ENCODE peak calls at places on chromosomes 7 and 10, in eight cellular contexts. E is ACHN; Z is GF-D8; N is activated naive CD8-positive, alpha-beta T cell treated with anti-CD3 and anti-CD28 coated beads for 36 hours; F is A549; G is T-cell; K is effector memory CD4-positive, alpha-beta T cell; Q is posterior cingulate gyrus. M is an unnamed sample.

GRCh38 chr10:28180654-28181053 is 122.2 kb downstream of the MPP7 start:
- DNase-seq in K (no peak), Z (no peak), F (no peak), E (no peak), G (no peak), Q (no peak), N (no peak), M (no peak)

GRCh38 chr10:132283604-132284382 is 24.0 kb downstream of the STK32C start:
- DNase-seq in Z (no peak), Q (peak; percentile 92), F (no peak), E (no peak), N (no peak), G (no peak), K (no peak), M (no peak)

GRCh38 chr10:16653223-16653622 is 131.5 kb upstream of the C1QL3 start:
- DNase-seq in Z (no peak), F (no peak), Q (no peak), K (no peak), N (no peak), E (no peak), G (no peak), M (no peak)

GRCh38 chr10:133100706-133101463 is 13.2 kb downstream of the ADGRA1 start:
- DNase-seq in K (no peak), G (no peak), Z (no peak), E (no peak), F (peak; percentile 28), Q (peak; percentile 93), N (peak; percentile 46), M (no peak)

GRCh38 chr10:76352300-76352699 is 920.9 kb downstream of the LRMDA start:
- DNase-seq in E (peak; percentile 57), G (no peak), Q (no peak), F (peak; percentile 62), N (no peak), Z (no peak), K (no peak), M (no peak)

GRCh38 chr10:6200588-6201510 is 1.9 kb upstream of the PFKFB3 start:
- DNase-seq in K (no peak), Z (no peak), Q (no peak), E (peak; percentile 22), G (peak; percentile 29), N (peak; percentile 56), F (peak; percentile 33), M (peak; percentile 48)

GRCh38 chr7:99380823-99381663 is 6.5 kb downstream of the ARPC1B start:
- DNase-seq in N (peak; percentile 90), G (peak; percentile 67), F (no peak), K (peak; percentile 92), E (no peak), Z (peak; percentile 12), Q (no peak), M (no peak)

GRCh38 chr7:1359681-1360485 is 99.4 kb downstream of the MICALL2 start:
- DNase-seq in N (no peak), G (no peak), Z (no peak), F (no peak), E (no peak), Q (peak; percentile 75), K (no peak), M (no peak)

GRCh38 chr7:146028251-146028750 is 88.3 kb upstream of the CNTNAP2 start:
- DNase-seq in Q (no peak), G (no peak), Z (no peak), F (no peak), E (no peak), K (no peak), N (no peak), M (no peak)

GRCh38 chr10:125035136-125035535 is 93.2 kb downstream of the ZRANB1 start:
- DNase-seq in Z (no peak), K (no peak), G (no peak), F (peak; percentile 40), E (peak; percentile 79), Q (no peak), N (no peak), M (no peak)

GRCh38 chr10:104321716-104322415 is 16.4 kb downstream of the ITPRIP start:
- DNase-seq in K (no peak), E (no peak), Z (no peak), G (no peak), N (no peak), F (no peak), Q (no peak), M (peak; percentile 7)

GRCh38 chr10:78432582-78432981 is 398.9 kb downstream of the RPS24 start:
- DNase-seq in E (no peak), G (no peak), K (no peak), F (no peak), N (no peak), Q (no peak), Z (no peak), M (no peak)

GRCh38 chr10:127485153-127485857 is 63.8 kb upstream of the NPS start:
- DNase-seq in N (no peak), E (peak; percentile 71), Z (no peak), Q (no peak), F (peak; percentile 51), G (no peak), K (no peak), M (no peak)

GRCh38 chr10:86899128-86899527 is 58.3 kb downstream of the MMRN2 start:
- DNase-seq in G (no peak), F (no peak), K (no peak), Z (no peak), E (no peak), Q (no peak), N (no peak), M (no peak)

GRCh38 chr10:27192284-27192683 is 37.1 kb downstream of the MASTL start:
- DNase-seq in Q (no peak), F (peak; percentile 80), E (peak; percentile 95), G (no peak), K (no peak), N (no peak), Z (no peak), M (no peak)

GRCh38 chr10:29063806-29064644 is 224.8 kb upstream of the LYZL1 start:
- DNase-seq in N (no peak), Q (no peak), Z (no peak), G (no peak), K (no peak), F (peak; percentile 82), E (no peak), M (no peak)

GRCh38 chr7:26787696-26788095 is 76.7 kb downstream of the SKAP2 start:
- DNase-seq in E (no peak), Q (no peak), Z (no peak), N (no peak), K (no peak), G (no peak), F (no peak), M (no peak)

GRCh38 chr7:75694636-75695035 is 44.1 kb downstream of the HIP1 start:
- DNase-seq in Z (no peak), G (no peak), K (no peak), Q (no peak), F (no peak), E (no peak), N (no peak), M (no peak)

GRCh38 chr10:24869354-24870016 is 82.9 kb downstream of the PRTFDC1 start:
- DNase-seq in Q (no peak), N (no peak), E (no peak), K (no peak), G (no peak), F (no peak), Z (no peak), M (no peak)

GRCh38 chr10:28600056-28600455 is 67.1 kb downstream of the WAC start:
- DNase-seq in Q (no peak), N (no peak), K (no peak), Z (no peak), G (no peak), F (no peak), E (no peak), M (no peak)

GRCh38 chr7:124364283-124364682 is 331.4 kb upstream of the TMEM229A start:
- DNase-seq in F (no peak), G (no peak), N (no peak), E (no peak), Q (no peak), Z (peak; percentile 66), K (no peak), M (no peak)

GRCh38 chr7:95781967-95782586 is 9.7 kb downstream of the DYNC1I1 start:
- DNase-seq in F (no peak), Q (no peak), N (no peak), E (no peak), G (no peak), K (no peak), Z (no peak), M (no peak)

GRCh38 chr10:51001587-51001986 is 72.7 kb upstream of the PRKG1 start:
- DNase-seq in K (no peak), Z (no peak), G (no peak), F (no peak), E (peak; percentile 27), N (no peak), Q (no peak), M (no peak)

GRCh38 chr10:17836917-17837316 is 27.8 kb downstream of the MRC1 start:
- DNase-seq in Q (no peak), Z (no peak), G (no peak), F (peak; percentile 64), E (peak; percentile 9), K (no peak), N (no peak), M (no peak)

GRCh38 chr7:45660201-45660900 is 86.2 kb downstream of the ADCY1 start:
- DNase-seq in N (no peak), G (no peak), K (no peak), F (no peak), E (no peak), Q (no peak), Z (no peak), M (no peak)

GRCh38 chr7:4143511-4144160 is 538.5 kb upstream of the FOXK1 start:
- DNase-seq in N (no peak), Q (peak; percentile 67), G (no peak), E (no peak), Z (no peak), K (no peak), F (no peak), M (no peak)

GRCh38 chr7:20298486-20298901 is 32.2 kb upstream of the ITGB8 start:
- DNase-seq in Q (no peak), E (no peak), F (no peak), N (no peak), G (no peak), Z (no peak), K (no peak), M (no peak)

GRCh38 chr10:85168287-85168686 is 839.9 kb downstream of the CCSER2 start:
- DNase-seq in G (no peak), N (no peak), K (no peak), Q (no peak), E (no peak), Z (no peak), F (no peak), M (no peak)

GRCh38 chr7:77651544-77652162 is 44.6 kb upstream of the RSBN1L start:
- DNase-seq in E (peak; percentile 58), G (no peak), Z (no peak), F (peak; percentile 32), K (peak; percentile 3), N (no peak), Q (no peak), M (no peak)

GRCh38 chr10:3792710-3793219 is 7.8 kb upstream of the KLF6 start:
- DNase-seq in Q (no peak), Z (no peak), E (no peak), F (no peak), K (no peak), N (no peak), G (no peak), M (no peak)